ENCODE peak calls at places on chromosome 22, in five cellular contexts. One of them, this sample, is unnamed.

GRCh38 chr22:26763633-26764295 is 106.4 kb downstream of the MIAT start:
- DNase-seq in Calu3: peak
- DNase-seq in MM.1S: no peak
- DNase-seq in fibroblast of mammary gland: peak
- DNase-seq in NB4: no peak
- DNase-seq in this sample: no peak

GRCh38 chr22:29030618-29031235 is 30.9 kb downstream of the C22orf31 start:
- DNase-seq in Calu3: peak
- DNase-seq in MM.1S: no peak
- DNase-seq in fibroblast of mammary gland: peak
- DNase-seq in NB4: no peak
- DNase-seq in this sample: peak

GRCh38 chr22:49239264-49240015 is 588.2 kb downstream of the BRD1 start:
- DNase-seq in Calu3: no peak
- DNase-seq in MM.1S: no peak
- DNase-seq in fibroblast of mammary gland: no peak
- DNase-seq in NB4: no peak
- DNase-seq in this sample: no peak

GRCh38 chr22:38700271-38700788 is 413 bp downstream of the JOSD1 start:
- DNase-seq in Calu3: peak
- DNase-seq in MM.1S: no peak
- DNase-seq in fibroblast of mammary gland: peak
- DNase-seq in NB4: no peak
- DNase-seq in this sample: no peak

GRCh38 chr22:47437636-47438035 is 675.2 kb downstream of the TBC1D22A start:
- DNase-seq in Calu3: no peak
- DNase-seq in MM.1S: no peak
- DNase-seq in fibroblast of mammary gland: no peak
- DNase-seq in NB4: no peak
- DNase-seq in this sample: no peak

GRCh38 chr22:39997939-39998726 is 3.4 kb downstream of the FAM83F start:
- DNase-seq in Calu3: peak
- DNase-seq in MM.1S: no peak
- DNase-seq in fibroblast of mammary gland: no peak
- DNase-seq in NB4: no peak
- DNase-seq in this sample: no peak

GRCh38 chr22:44395116-44396005 is 82.6 kb upstream of the SHISAL1 start:
- DNase-seq in Calu3: no peak
- DNase-seq in MM.1S: no peak
- DNase-seq in fibroblast of mammary gland: no peak
- DNase-seq in NB4: no peak
- DNase-seq in this sample: no peak

GRCh38 chr22:41401781-41402648 is 20.3 kb downstream of the TEF start:
- DNase-seq in Calu3: peak
- DNase-seq in MM.1S: no peak
- DNase-seq in fibroblast of mammary gland: peak
- DNase-seq in NB4: no peak
- DNase-seq in this sample: no peak

GRCh38 chr22:42326301-42326700 is 55.8 kb upstream of the TCF20 start:
- DNase-seq in Calu3: no peak
- DNase-seq in MM.1S: no peak
- DNase-seq in fibroblast of mammary gland: no peak
- DNase-seq in NB4: no peak
- DNase-seq in this sample: no peak

GRCh38 chr22:41245917-41246499 is 5.3 kb upstream of the CHADL start:
- DNase-seq in Calu3: no peak
- DNase-seq in MM.1S: no peak
- DNase-seq in fibroblast of mammary gland: no peak
- DNase-seq in NB4: no peak
- DNase-seq in this sample: no peak

GRCh38 chr22:23068832-23069385 is 1.4 kb upstream of the GNAZ start:
- DNase-seq in Calu3: no peak
- DNase-seq in MM.1S: no peak
- DNase-seq in fibroblast of mammary gland: no peak
- DNase-seq in NB4: no peak
- DNase-seq in this sample: no peak

GRCh38 chr22:29871684-29872083 is 11.3 kb upstream of the MTMR3 start:
- DNase-seq in Calu3: no peak
- DNase-seq in MM.1S: no peak
- DNase-seq in fibroblast of mammary gland: no peak
- DNase-seq in NB4: no peak
- DNase-seq in this sample: no peak

GRCh38 chr22:42298746-42299145 is 28.3 kb upstream of the TCF20 start:
- DNase-seq in Calu3: no peak
- DNase-seq in MM.1S: no peak
- DNase-seq in fibroblast of mammary gland: no peak
- DNase-seq in NB4: no peak
- DNase-seq in this sample: no peak

GRCh38 chr22:46994983-46995382 is 232.5 kb downstream of the TBC1D22A start:
- DNase-seq in Calu3: no peak
- DNase-seq in MM.1S: no peak
- DNase-seq in fibroblast of mammary gland: no peak
- DNase-seq in NB4: no peak
- DNase-seq in this sample: no peak

GRCh38 chr22:48660795-48661740 is 1166.6 kb downstream of the BRD1 start:
- DNase-seq in Calu3: no peak
- DNase-seq in MM.1S: no peak
- DNase-seq in fibroblast of mammary gland: no peak
- DNase-seq in NB4: no peak
- DNase-seq in this sample: no peak

GRCh38 chr22:46569848-46570695 is 32.7 kb upstream of the CELSR1 start:
- DNase-seq in Calu3: no peak
- DNase-seq in MM.1S: no peak
- DNase-seq in fibroblast of mammary gland: no peak
- DNase-seq in NB4: no peak
- DNase-seq in this sample: no peak

GRCh38 chr22:33487041-33487716 is 429.0 kb upstream of the SYN3 start:
- DNase-seq in Calu3: no peak
- DNase-seq in MM.1S: no peak
- DNase-seq in fibroblast of mammary gland: no peak
- DNase-seq in NB4: no peak
- DNase-seq in this sample: no peak

GRCh38 chr22:38843716-38844660 is at the start of gene NPTXR:
- DNase-seq in Calu3: peak
- DNase-seq in MM.1S: no peak
- DNase-seq in fibroblast of mammary gland: no peak
- DNase-seq in NB4: peak
- DNase-seq in this sample: no peak

GRCh38 chr22:22072169-22072836 is 89.7 kb upstream of the TOP3B start:
- DNase-seq in Calu3: no peak
- DNase-seq in MM.1S: no peak
- DNase-seq in fibroblast of mammary gland: no peak
- DNase-seq in NB4: no peak
- DNase-seq in this sample: no peak

GRCh38 chr22:27760474-27760873 is 41.1 kb downstream of the MN1 start:
- DNase-seq in Calu3: no peak
- DNase-seq in MM.1S: no peak
- DNase-seq in fibroblast of mammary gland: no peak
- DNase-seq in NB4: no peak
- DNase-seq in this sample: no peak

GRCh38 chr22:42343551-42344081 is 73.2 kb upstream of the TCF20 start:
- DNase-seq in Calu3: no peak
- DNase-seq in MM.1S: no peak
- DNase-seq in fibroblast of mammary gland: no peak
- DNase-seq in NB4: no peak
- DNase-seq in this sample: no peak

GRCh38 chr22:32785636-32786418 is 15.7 kb upstream of the TIMP3 start:
- DNase-seq in Calu3: no peak
- DNase-seq in MM.1S: no peak
- DNase-seq in fibroblast of mammary gland: no peak
- DNase-seq in NB4: no peak
- DNase-seq in this sample: no peak

GRCh38 chr22:44019416-44019815 is 4.7 kb upstream of the PARVB start:
- DNase-seq in Calu3: no peak
- DNase-seq in MM.1S: no peak
- DNase-seq in fibroblast of mammary gland: no peak
- DNase-seq in NB4: peak
- DNase-seq in this sample: no peak

GRCh38 chr22:42639541-42640241 is 710 bp downstream of the ATP5MGL start:
- DNase-seq in Calu3: no peak
- DNase-seq in MM.1S: no peak
- DNase-seq in fibroblast of mammary gland: no peak
- DNase-seq in NB4: no peak
- DNase-seq in this sample: no peak

GRCh38 chr22:29480512-29481264 is 670 bp downstream of the NEFH start:
- DNase-seq in Calu3: no peak
- DNase-seq in MM.1S: no peak
- DNase-seq in fibroblast of mammary gland: peak
- DNase-seq in NB4: no peak
- DNase-seq in this sample: no peak

GRCh38 chr22:46090631-46091201 is 59.6 kb upstream of the PPARA start:
- DNase-seq in Calu3: no peak
- DNase-seq in MM.1S: no peak
- DNase-seq in fibroblast of mammary gland: peak
- DNase-seq in NB4: no peak
- DNase-seq in this sample: no peak

GRCh38 chr22:45516923-45517675 is 14.4 kb downstream of the FBLN1 start:
- DNase-seq in Calu3: no peak
- DNase-seq in MM.1S: no peak
- DNase-seq in fibroblast of mammary gland: peak
- DNase-seq in NB4: no peak
- DNase-seq in this sample: no peak

GRCh38 chr22:35443338-35443737 is 43.4 kb downstream of the MCM5 start:
- DNase-seq in Calu3: no peak
- DNase-seq in MM.1S: no peak
- DNase-seq in fibroblast of mammary gland: no peak
- DNase-seq in NB4: no peak
- DNase-seq in this sample: no peak

GRCh38 chr22:27918351-27919221 is 470 bp downstream of the PITPNB start:
- DNase-seq in Calu3: peak
- DNase-seq in MM.1S: peak
- DNase-seq in fibroblast of mammary gland: peak
- DNase-seq in NB4: peak
- DNase-seq in this sample: no peak

GRCh38 chr22:41925783-41926460 is 684 bp downstream of the TNFRSF13C start:
- DNase-seq in Calu3: peak
- DNase-seq in MM.1S: peak
- DNase-seq in fibroblast of mammary gland: peak
- DNase-seq in NB4: peak
- DNase-seq in this sample: no peak

GRCh38 chr22:31085493-31085824 is 4.3 kb downstream of the SMTN start:
- DNase-seq in Calu3: peak
- DNase-seq in MM.1S: no peak
- DNase-seq in fibroblast of mammary gland: no peak
- DNase-seq in NB4: peak
- DNase-seq in this sample: no peak
- TF ChIP-seq CTCF in Calu3: no peak
- TF ChIP-seq CTCF in MM.1S: no peak
- TF ChIP-seq CTCF in fibroblast of mammary gland: no peak
- TF ChIP-seq CTCF in NB4: no peak
- TF ChIP-seq CTCF in this sample: no peak

DNA sequence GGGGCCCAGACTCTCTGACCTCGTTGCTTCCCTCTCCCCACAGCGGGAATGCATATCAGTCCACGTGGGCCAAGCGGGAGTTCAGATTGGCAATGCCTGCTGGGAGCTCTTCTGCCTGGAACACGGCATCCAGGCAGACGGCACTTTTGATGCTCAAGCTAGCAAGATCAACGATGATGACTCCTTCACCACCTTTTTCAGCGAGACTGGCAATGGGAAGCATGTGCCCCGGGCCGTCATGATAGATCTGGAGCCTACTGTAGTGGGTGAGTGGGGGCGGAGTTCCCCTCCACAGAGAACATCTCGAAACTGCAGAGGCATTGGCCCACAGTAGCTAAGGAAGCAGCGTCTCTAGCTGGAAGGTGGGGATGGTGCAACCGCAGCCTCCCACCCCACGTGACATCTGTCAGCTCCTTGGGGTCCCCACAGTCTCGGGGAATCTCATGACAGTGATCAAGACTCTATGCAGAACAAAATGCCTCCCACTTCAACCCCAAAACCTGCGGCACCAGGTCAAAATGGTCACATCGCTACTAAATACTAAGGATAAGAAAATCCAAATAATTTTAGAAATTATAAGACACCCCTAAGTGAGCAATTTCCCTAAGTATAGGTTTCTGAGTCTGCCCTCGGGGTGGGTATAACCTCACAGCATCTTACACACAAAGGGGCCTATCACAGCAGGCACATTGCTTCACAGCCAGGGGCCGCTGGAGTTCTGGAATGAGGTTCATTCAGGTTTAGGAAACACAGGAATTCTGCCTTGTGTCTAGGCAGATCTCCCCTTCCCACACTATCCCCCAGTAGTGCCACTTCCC is 11.0 kb downstream of the TUBA8 start:
- DNase-seq in Calu3: no peak
- DNase-seq in MM.1S: no peak
- DNase-seq in fibroblast of mammary gland: no peak
- DNase-seq in NB4: no peak
- DNase-seq in this sample: no peak
- TF ChIP-seq CTCF in Calu3: no peak
- TF ChIP-seq CTCF in MM.1S: no peak
- TF ChIP-seq CTCF in fibroblast of mammary gland: no peak
- TF ChIP-seq CTCF in NB4: no peak
- TF ChIP-seq CTCF in this sample: no peak

DNA sequence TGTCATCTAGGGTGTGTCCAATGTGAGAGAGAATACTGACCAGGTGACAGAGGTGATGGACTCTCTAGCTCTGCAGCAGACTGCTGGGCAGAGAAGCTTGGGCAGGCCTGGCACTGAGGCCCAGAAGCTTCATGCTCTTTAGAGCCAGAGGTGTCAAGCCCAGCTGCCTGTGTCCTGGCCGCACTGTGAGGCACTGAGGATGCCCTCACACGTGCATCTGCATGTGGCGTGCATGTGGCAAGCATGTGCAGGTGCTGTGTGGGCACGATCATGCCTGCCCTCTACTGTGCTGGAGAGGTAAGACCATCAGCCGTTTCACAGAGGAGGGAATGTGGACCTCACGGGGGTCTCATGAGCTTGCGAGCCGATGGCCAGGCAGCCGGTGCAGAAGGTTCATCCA is 15.8 kb upstream of the TXNRD2 start:
- DNase-seq in Calu3: no peak
- DNase-seq in MM.1S: no peak
- DNase-seq in fibroblast of mammary gland: no peak
- DNase-seq in NB4: no peak
- DNase-seq in this sample: no peak
- TF ChIP-seq CTCF in Calu3: no peak
- TF ChIP-seq CTCF in MM.1S: no peak
- TF ChIP-seq CTCF in fibroblast of mammary gland: no peak
- TF ChIP-seq CTCF in NB4: peak
- TF ChIP-seq CTCF in this sample: peak

GRCh38 chr22:37123649-37124048 is 14.1 kb upstream of the TMPRSS6 start:
- DNase-seq in Calu3: no peak
- DNase-seq in MM.1S: no peak
- DNase-seq in fibroblast of mammary gland: no peak
- DNase-seq in NB4: no peak
- DNase-seq in this sample: no peak

GRCh38 chr22:37122598-37123180 is 13.2 kb upstream of the TMPRSS6 start:
- DNase-seq in Calu3: no peak
- DNase-seq in MM.1S: no peak
- DNase-seq in fibroblast of mammary gland: no peak
- DNase-seq in NB4: no peak
- DNase-seq in this sample: no peak

GRCh38 chr22:37120569-37121340 is 11.2 kb upstream of the TMPRSS6 start:
- DNase-seq in Calu3: no peak
- DNase-seq in MM.1S: no peak
- DNase-seq in fibroblast of mammary gland: no peak
- DNase-seq in NB4: no peak
- DNase-seq in this sample: no peak

GRCh38 chr22:37119872-37120271 is 10.4 kb upstream of the TMPRSS6 start:
- DNase-seq in Calu3: no peak
- DNase-seq in MM.1S: no peak
- DNase-seq in fibroblast of mammary gland: no peak
- DNase-seq in NB4: no peak
- DNase-seq in this sample: no peak

GRCh38 chr22:37121887-37122591 is 12.5 kb upstream of the TMPRSS6 start:
- DNase-seq in Calu3: no peak
- DNase-seq in MM.1S: peak
- DNase-seq in fibroblast of mammary gland: peak
- DNase-seq in NB4: no peak
- DNase-seq in this sample: peak
- TF ChIP-seq CTCF in Calu3: no peak
- TF ChIP-seq CTCF in MM.1S: peak
- TF ChIP-seq CTCF in fibroblast of mammary gland: no peak
- TF ChIP-seq CTCF in NB4: no peak
- TF ChIP-seq CTCF in this sample: peak

This sample was measured in epithelial cell of proximal tubule.